ENCODE peak calls at places on chromosomes 13 and 19, in four cellular contexts. One of them, this sample, is unnamed.

GRCh38 chr19:18330865-18331264 is 8.0 kb upstream of the LSM4 start:
- DNase-seq in A549: no peak
- DNase-seq in sigmoid colon: no peak
- DNase-seq in stomach: no peak
- DNase-seq in this sample: no peak

GRCh38 chr19:40277356-40277755 is 7.8 kb downstream of the AKT2 start:
- DNase-seq in A549: no peak
- DNase-seq in sigmoid colon: peak; percentile 52
- DNase-seq in stomach: no peak
- DNase-seq in this sample: no peak

GRCh38 chr13:52127783-52128702 is 830 bp downstream of the NEK5 start:
- DNase-seq in A549: peak; percentile 61
- DNase-seq in sigmoid colon: peak; percentile 66
- DNase-seq in stomach: peak; percentile 67
- DNase-seq in this sample: peak; percentile 73

GRCh38 chr13:94479559-94480095 is at the start of gene DCT:
- DNase-seq in A549: no peak
- DNase-seq in sigmoid colon: no peak
- DNase-seq in stomach: no peak
- DNase-seq in this sample: no peak

GRCh38 chr13:30111810-30112209 is 195.5 kb downstream of the KATNAL1 start:
- DNase-seq in A549: peak; percentile 6
- DNase-seq in sigmoid colon: no peak
- DNase-seq in stomach: no peak
- DNase-seq in this sample: no peak

GRCh38 chr13:73956101-73956500 is 178.1 kb downstream of the KLF12 start:
- DNase-seq in A549: no peak
- DNase-seq in sigmoid colon: no peak
- DNase-seq in stomach: no peak
- DNase-seq in this sample: no peak

GRCh38 chr19:38547446-38547845 is 70.3 kb downstream of the MAP4K1 start:
- DNase-seq in A549: no peak
- DNase-seq in sigmoid colon: no peak
- DNase-seq in stomach: no peak
- DNase-seq in this sample: no peak

GRCh38 chr19:58522709-58523108 is 3.1 kb upstream of the ZBTB45 start:
- DNase-seq in A549: no peak
- DNase-seq in sigmoid colon: no peak
- DNase-seq in stomach: no peak
- DNase-seq in this sample: no peak

GRCh38 chr13:77533875-77534788 is 1.4 kb upstream of the SCEL start:
- DNase-seq in A549: peak; percentile 30
- DNase-seq in sigmoid colon: no peak
- DNase-seq in stomach: no peak
- DNase-seq in this sample: no peak

GRCh38 chr19:49506575-49507105 is 5.8 kb upstream of the FCGRT start:
- DNase-seq in A549: peak; percentile 75
- DNase-seq in sigmoid colon: no peak
- DNase-seq in stomach: peak; percentile 76
- DNase-seq in this sample: peak; percentile 56

GRCh38 chr13:105338773-105339172 is 1196.7 kb downstream of the EFNB2 start:
- DNase-seq in A549: no peak
- DNase-seq in sigmoid colon: no peak
- DNase-seq in stomach: no peak
- DNase-seq in this sample: no peak

GRCh38 chr13:110306960-110307696 is at the start of the genes COL4A1 and COL4A2:
- DNase-seq in A549: peak; percentile 49
- DNase-seq in sigmoid colon: peak; percentile 95
- DNase-seq in stomach: no peak
- DNase-seq in this sample: peak; percentile 68
- TF ChIP-seq POLR2A in A549: peak; percentile 74
- TF ChIP-seq POLR2A in sigmoid colon: peak; percentile 92
- TF ChIP-seq POLR2A in stomach: no peak
- TF ChIP-seq POLR2A in this sample: peak; percentile 33

GRCh38 chr19:7869910-7870511 is 4.2 kb downstream of the PRR36 start:
- DNase-seq in A549: peak; percentile 94
- DNase-seq in sigmoid colon: no peak
- DNase-seq in stomach: peak; percentile 68
- DNase-seq in this sample: peak; percentile 74

GRCh38 chr19:7867092-7867844 is 6.9 kb downstream of the PRR36 start:
- DNase-seq in A549: no peak
- DNase-seq in sigmoid colon: no peak
- DNase-seq in stomach: no peak
- DNase-seq in this sample: no peak

GRCh38 chr19:7869453-7869909 is 4.7 kb downstream of the PRR36 start:
- DNase-seq in A549: peak; percentile 84
- DNase-seq in sigmoid colon: no peak
- DNase-seq in stomach: peak; percentile 82
- DNase-seq in this sample: peak; percentile 77

GRCh38 chr19:7868326-7868670 is 5.9 kb downstream of the PRR36 start:
- DNase-seq in A549: peak; percentile 68
- DNase-seq in sigmoid colon: no peak
- DNase-seq in stomach: peak; percentile 32
- DNase-seq in this sample: no peak

DNA sequence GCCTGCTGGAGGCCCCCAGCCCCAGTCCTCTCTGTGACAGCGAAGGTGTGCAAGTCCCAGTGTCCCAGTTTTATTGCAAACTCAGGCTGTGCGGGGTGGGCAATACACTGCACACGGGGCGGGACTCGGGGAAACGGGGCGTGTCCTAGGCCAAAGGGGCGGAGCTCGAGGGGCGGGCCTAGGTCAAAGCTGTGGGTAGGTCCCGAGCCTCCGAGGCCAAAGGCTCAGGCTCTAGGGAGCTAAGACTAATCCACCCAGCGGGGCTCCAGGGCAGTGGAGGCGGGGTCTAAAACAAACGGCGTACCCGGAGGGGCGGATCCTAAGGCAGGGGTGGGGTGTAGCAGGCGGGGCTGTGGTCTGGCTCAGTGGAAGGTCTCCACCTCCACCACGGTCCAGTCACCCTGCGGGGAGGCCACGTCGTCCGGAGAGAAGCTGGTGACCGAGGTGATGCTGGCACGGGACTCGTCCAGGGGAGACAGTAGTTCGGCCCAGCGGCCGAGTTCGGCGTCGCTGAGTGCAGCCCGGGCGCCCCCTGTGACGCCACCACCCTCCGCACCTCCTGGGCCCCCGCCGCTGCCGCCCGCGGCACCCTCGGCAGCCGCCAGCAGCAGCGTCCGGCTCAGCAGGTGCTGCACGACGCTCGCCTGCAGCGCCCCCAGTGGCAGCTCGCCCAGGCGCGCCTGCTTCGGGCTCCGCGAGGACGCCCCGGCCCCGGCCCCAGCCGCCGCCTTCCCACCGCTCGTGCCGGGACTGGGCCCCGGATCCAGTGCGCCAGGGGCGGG is 5.3 kb downstream of the PRR36 start:
- DNase-seq in A549: peak; percentile 91
- DNase-seq in sigmoid colon: no peak
- DNase-seq in stomach: peak; percentile 84
- DNase-seq in this sample: peak; percentile 74
- TF ChIP-seq POLR2A in A549: peak; percentile 35
- TF ChIP-seq POLR2A in sigmoid colon: no peak
- TF ChIP-seq POLR2A in stomach: no peak
- TF ChIP-seq POLR2A in this sample: no peak

DNA sequence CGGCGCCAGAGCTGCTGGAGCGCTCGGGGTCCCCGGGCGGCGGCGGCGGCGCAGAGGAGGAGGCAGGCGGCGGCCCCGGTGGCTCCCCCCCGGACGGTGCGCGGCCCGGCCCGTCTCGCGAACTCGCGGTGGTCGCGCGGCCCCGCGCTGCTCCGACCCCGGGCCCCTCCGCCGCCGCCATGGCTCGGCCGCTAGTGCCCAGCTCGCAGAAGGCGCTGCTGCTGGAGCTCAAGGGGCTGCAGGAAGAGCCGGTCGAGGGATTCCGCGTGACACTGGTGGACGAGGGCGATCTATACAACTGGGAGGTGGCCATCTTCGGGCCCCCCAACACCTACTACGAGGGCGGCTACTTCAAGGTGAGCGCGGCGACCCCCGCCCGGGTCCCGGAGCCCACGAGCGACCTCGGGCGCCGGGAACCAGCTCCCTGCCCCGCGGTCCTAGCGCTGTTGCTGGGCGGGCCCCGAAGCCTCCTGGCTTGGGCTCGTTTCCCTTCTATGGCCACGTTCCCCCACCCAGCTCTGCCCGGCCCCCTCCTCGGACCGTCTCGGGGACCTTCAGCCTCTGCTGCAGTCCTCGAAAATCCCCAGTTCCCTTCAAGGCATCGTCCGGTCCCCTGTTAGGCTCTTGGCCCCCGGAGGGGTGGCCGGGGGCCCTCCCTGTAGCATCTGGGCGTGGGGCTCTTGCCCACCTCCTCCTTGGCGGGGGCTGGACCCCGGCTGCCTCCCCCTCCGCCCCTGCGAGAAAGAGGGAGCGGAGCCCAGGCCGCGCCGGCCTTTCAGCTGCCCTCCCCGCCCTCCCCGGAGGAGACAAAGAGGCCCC is at the start of gene CDC34:
- DNase-seq in A549: no peak
- DNase-seq in sigmoid colon: no peak
- DNase-seq in stomach: no peak
- DNase-seq in this sample: no peak
- TF ChIP-seq POLR2A in A549: peak; percentile 47
- TF ChIP-seq POLR2A in sigmoid colon: no peak
- TF ChIP-seq POLR2A in stomach: no peak
- TF ChIP-seq POLR2A in this sample: no peak

GRCh38 chr19:29714953-29715694 is at the start of gene C19orf12:
- DNase-seq in A549: peak; percentile 77
- DNase-seq in sigmoid colon: peak; percentile 76
- DNase-seq in stomach: peak; percentile 68
- DNase-seq in this sample: peak; percentile 75
- TF ChIP-seq POLR2A in A549: peak; percentile 93
- TF ChIP-seq POLR2A in sigmoid colon: peak; percentile 68
- TF ChIP-seq POLR2A in stomach: no peak
- TF ChIP-seq POLR2A in this sample: no peak

GRCh38 chr19:36604656-36605100 is 435 bp upstream of the ZNF382 start:
- DNase-seq in A549: no peak
- DNase-seq in sigmoid colon: peak; percentile 62
- DNase-seq in stomach: peak; percentile 44
- DNase-seq in this sample: peak; percentile 80

GRCh38 chr19:36605839-36606478 is 846 bp downstream of the ZNF382 start:
- DNase-seq in A549: no peak
- DNase-seq in sigmoid colon: no peak
- DNase-seq in stomach: no peak
- DNase-seq in this sample: no peak

GRCh38 chr19:36605101-36605838 is at the start of gene ZNF382:
- DNase-seq in A549: no peak
- DNase-seq in sigmoid colon: peak; percentile 82
- DNase-seq in stomach: peak; percentile 40
- DNase-seq in this sample: peak; percentile 82
- TF ChIP-seq POLR2A in A549: no peak
- TF ChIP-seq POLR2A in sigmoid colon: peak; percentile 38
- TF ChIP-seq POLR2A in stomach: no peak
- TF ChIP-seq POLR2A in this sample: no peak

This sample was measured in testis.